ENCODE peak calls at places on chromosomes 11 and 22, in eight cellular contexts. One of them, this sample, is unnamed.

GRCh38 chr11:64726211-64726641 is 3.2 kb upstream of the NRXN2 start:
- DNase-seq in spleen: peak; percentile 69
- DNase-seq in stomach: no peak
- DNase-seq in endothelial cell of umbilical vein: no peak
- DNase-seq in uterus: no peak
- DNase-seq in transverse colon: no peak
- DNase-seq in K562: no peak
- DNase-seq in tibial nerve: no peak
- DNase-seq in this sample: no peak

GRCh38 chr11:10858505-10859360 is 880 bp upstream of the ZBED5 start:
- DNase-seq in spleen: peak; percentile 92
- DNase-seq in stomach: peak; percentile 65
- DNase-seq in endothelial cell of umbilical vein: peak; percentile 63
- DNase-seq in uterus: peak; percentile 63
- DNase-seq in transverse colon: peak; percentile 70
- DNase-seq in K562: peak; percentile 33
- DNase-seq in tibial nerve: peak; percentile 36
- DNase-seq in this sample: peak; percentile 65

GRCh38 chr11:63761173-63761572 is 7.4 kb downstream of the ZFTA start:
- DNase-seq in spleen: no peak
- DNase-seq in stomach: no peak
- DNase-seq in endothelial cell of umbilical vein: no peak
- DNase-seq in uterus: no peak
- DNase-seq in transverse colon: no peak
- DNase-seq in K562: no peak
- DNase-seq in tibial nerve: no peak
- DNase-seq in this sample: no peak

GRCh38 chr11:111585371-111585770 is 16.9 kb upstream of the SIK2 start:
- DNase-seq in spleen: no peak
- DNase-seq in stomach: no peak
- DNase-seq in endothelial cell of umbilical vein: peak; percentile 64
- DNase-seq in uterus: no peak
- DNase-seq in transverse colon: no peak
- DNase-seq in K562: no peak
- DNase-seq in tibial nerve: no peak
- DNase-seq in this sample: no peak

GRCh38 chr11:73308963-73309960 is 1.2 kb downstream of the ARHGEF17 start:
- DNase-seq in spleen: peak; percentile 91
- DNase-seq in stomach: peak; percentile 91
- DNase-seq in endothelial cell of umbilical vein: peak; percentile 92
- DNase-seq in uterus: peak; percentile 90
- DNase-seq in transverse colon: peak; percentile 84
- DNase-seq in K562: peak; percentile 36
- DNase-seq in tibial nerve: peak; percentile 89
- DNase-seq in this sample: peak; percentile 76

GRCh38 chr22:42623301-42623751 is 8.6 kb upstream of the POLDIP3 start:
- DNase-seq in spleen: peak; percentile 84
- DNase-seq in stomach: peak; percentile 78
- DNase-seq in endothelial cell of umbilical vein: no peak
- DNase-seq in uterus: no peak
- DNase-seq in transverse colon: peak; percentile 86
- DNase-seq in K562: no peak
- DNase-seq in tibial nerve: no peak
- DNase-seq in this sample: no peak

GRCh38 chr11:61193596-61193995 is 9.7 kb upstream of the PGA3 start:
- DNase-seq in spleen: no peak
- DNase-seq in stomach: peak; percentile 80
- DNase-seq in endothelial cell of umbilical vein: no peak
- DNase-seq in uterus: peak; percentile 17
- DNase-seq in transverse colon: no peak
- DNase-seq in K562: no peak
- DNase-seq in tibial nerve: no peak
- DNase-seq in this sample: no peak

GRCh38 chr11:86461892-86462291 is 87.2 kb downstream of the CCDC81 start:
- DNase-seq in spleen: no peak
- DNase-seq in stomach: no peak
- DNase-seq in endothelial cell of umbilical vein: no peak
- DNase-seq in uterus: no peak
- DNase-seq in transverse colon: no peak
- DNase-seq in K562: no peak
- DNase-seq in tibial nerve: no peak
- DNase-seq in this sample: no peak

GRCh38 chr11:97607301-97608000 is 1217.6 kb downstream of the JRKL start:
- DNase-seq in spleen: no peak
- DNase-seq in stomach: no peak
- DNase-seq in endothelial cell of umbilical vein: no peak
- DNase-seq in uterus: no peak
- DNase-seq in transverse colon: no peak
- DNase-seq in K562: no peak
- DNase-seq in tibial nerve: no peak
- DNase-seq in this sample: no peak

GRCh38 chr22:32378703-32379272 is 21.1 kb downstream of the RFPL3 start:
- DNase-seq in spleen: no peak
- DNase-seq in stomach: no peak
- DNase-seq in endothelial cell of umbilical vein: peak; percentile 62
- DNase-seq in uterus: no peak
- DNase-seq in transverse colon: peak; percentile 22
- DNase-seq in K562: peak; percentile 74
- DNase-seq in tibial nerve: no peak
- DNase-seq in this sample: no peak

GRCh38 chr11:1048375-1049070 is 12.0 kb upstream of the MUC6 start:
- DNase-seq in spleen: no peak
- DNase-seq in stomach: no peak
- DNase-seq in endothelial cell of umbilical vein: no peak
- DNase-seq in uterus: no peak
- DNase-seq in transverse colon: no peak
- DNase-seq in K562: no peak
- DNase-seq in tibial nerve: no peak
- DNase-seq in this sample: no peak

GRCh38 chr22:41841085-41841712 is 8.3 kb downstream of the SREBF2 start:
- DNase-seq in spleen: no peak
- DNase-seq in stomach: peak; percentile 60
- DNase-seq in endothelial cell of umbilical vein: no peak
- DNase-seq in uterus: no peak
- DNase-seq in transverse colon: peak; percentile 52
- DNase-seq in K562: no peak
- DNase-seq in tibial nerve: no peak
- DNase-seq in this sample: no peak

GRCh38 chr11:69355346-69355940 is 61.5 kb downstream of the MYEOV start:
- DNase-seq in spleen: no peak
- DNase-seq in stomach: peak; percentile 15
- DNase-seq in endothelial cell of umbilical vein: no peak
- DNase-seq in uterus: no peak
- DNase-seq in transverse colon: no peak
- DNase-seq in K562: no peak
- DNase-seq in tibial nerve: no peak
- DNase-seq in this sample: no peak

GRCh38 chr22:47279337-47279736 is 516.9 kb downstream of the TBC1D22A start:
- DNase-seq in spleen: no peak
- DNase-seq in stomach: no peak
- DNase-seq in endothelial cell of umbilical vein: no peak
- DNase-seq in uterus: no peak
- DNase-seq in transverse colon: no peak
- DNase-seq in K562: no peak
- DNase-seq in tibial nerve: no peak
- DNase-seq in this sample: no peak

GRCh38 chr22:29690481-29690880 is 29.3 kb upstream of the CABP7 start:
- DNase-seq in spleen: no peak
- DNase-seq in stomach: no peak
- DNase-seq in endothelial cell of umbilical vein: no peak
- DNase-seq in uterus: no peak
- DNase-seq in transverse colon: no peak
- DNase-seq in K562: no peak
- DNase-seq in tibial nerve: no peak
- DNase-seq in this sample: no peak
- TF ChIP-seq POLR2A in spleen: no peak
- TF ChIP-seq POLR2A in stomach: no peak
- TF ChIP-seq POLR2A in endothelial cell of umbilical vein: no peak
- TF ChIP-seq POLR2A in uterus: no peak
- TF ChIP-seq POLR2A in transverse colon: no peak
- TF ChIP-seq POLR2A in K562: no peak
- TF ChIP-seq POLR2A in tibial nerve: no peak
- TF ChIP-seq POLR2A in this sample: no peak

GRCh38 chr11:117816846-117817212 is 7.7 kb downstream of the FXYD2 start:
- DNase-seq in spleen: no peak
- DNase-seq in stomach: no peak
- DNase-seq in endothelial cell of umbilical vein: no peak
- DNase-seq in uterus: no peak
- DNase-seq in transverse colon: no peak
- DNase-seq in K562: no peak
- DNase-seq in tibial nerve: no peak
- DNase-seq in this sample: no peak

GRCh38 chr11:117820071-117820470 is 4.5 kb downstream of the FXYD2 start:
- DNase-seq in spleen: no peak
- DNase-seq in stomach: no peak
- DNase-seq in endothelial cell of umbilical vein: no peak
- DNase-seq in uterus: no peak
- DNase-seq in transverse colon: peak; percentile 48
- DNase-seq in K562: no peak
- DNase-seq in tibial nerve: no peak
- DNase-seq in this sample: no peak

GRCh38 chr11:117817213-117818035 is 7.1 kb downstream of the FXYD2 start:
- DNase-seq in spleen: peak; percentile 94
- DNase-seq in stomach: peak; percentile 79
- DNase-seq in endothelial cell of umbilical vein: peak; percentile 88
- DNase-seq in uterus: peak; percentile 84
- DNase-seq in transverse colon: peak; percentile 88
- DNase-seq in K562: peak; percentile 76
- DNase-seq in tibial nerve: peak; percentile 73
- DNase-seq in this sample: peak; percentile 79

GRCh38 chr11:117819096-117820040 is 5.2 kb downstream of the FXYD2 start:
- DNase-seq in spleen: no peak
- DNase-seq in stomach: peak; percentile 66
- DNase-seq in endothelial cell of umbilical vein: peak; percentile 80
- DNase-seq in uterus: peak; percentile 53
- DNase-seq in transverse colon: peak; percentile 76
- DNase-seq in K562: peak; percentile 61
- DNase-seq in tibial nerve: no peak
- DNase-seq in this sample: peak; percentile 77

DNA sequence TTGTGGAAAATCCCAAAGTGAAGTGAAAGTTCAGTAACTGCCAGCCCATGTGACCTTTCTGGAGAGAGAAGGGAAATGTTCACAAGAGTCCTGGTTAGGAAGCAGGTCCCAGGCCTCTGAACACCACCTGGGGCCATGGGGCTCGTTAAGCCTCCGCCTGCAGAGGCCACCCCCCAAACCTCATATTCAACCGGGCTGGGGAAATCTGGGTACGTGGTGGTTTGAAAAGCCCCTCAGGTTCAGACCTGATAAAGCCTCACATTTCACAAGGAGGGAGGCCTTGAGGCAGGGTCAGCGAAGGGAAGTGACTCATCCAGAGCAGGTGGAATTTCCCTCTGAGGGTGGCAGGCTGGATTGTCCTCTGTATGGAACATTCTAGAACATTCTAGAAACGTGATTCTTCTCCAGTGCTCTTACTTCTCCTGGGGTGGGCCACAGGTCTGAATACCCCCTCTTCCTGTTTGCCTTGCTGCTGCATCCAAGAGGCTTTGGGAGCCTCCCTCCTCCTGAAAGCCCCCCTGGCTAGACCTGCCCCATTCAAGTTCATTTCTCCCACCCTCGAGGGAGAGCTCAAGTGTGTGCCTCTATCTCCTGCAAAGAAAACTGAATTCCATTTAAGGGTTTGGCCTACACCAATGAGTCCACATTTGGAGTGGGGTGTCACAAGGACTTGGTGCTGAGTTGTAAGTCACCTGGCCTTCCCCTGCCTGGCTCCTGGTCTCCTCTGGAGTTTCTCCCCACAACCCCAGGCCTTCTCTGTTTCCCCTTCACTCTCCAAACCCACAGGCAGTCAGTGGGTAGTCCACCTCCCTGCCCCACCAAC is 6.3 kb downstream of the FXYD2 start:
- DNase-seq in spleen: no peak
- DNase-seq in stomach: no peak
- DNase-seq in endothelial cell of umbilical vein: peak; percentile 73
- DNase-seq in uterus: no peak
- DNase-seq in transverse colon: no peak
- DNase-seq in K562: no peak
- DNase-seq in tibial nerve: no peak
- DNase-seq in this sample: no peak
- H3K4me1 ChIP-seq in spleen: peaks cover 64% of the 10 kb centered on the region
- H3K4me1 ChIP-seq in stomach: peaks cover 48% of the 10 kb centered on the region
- H3K4me1 ChIP-seq in endothelial cell of umbilical vein: peaks cover 19% of the 10 kb centered on the region
- H3K4me1 ChIP-seq in uterus: peaks cover 6% of the 10 kb centered on the region
- H3K4me1 ChIP-seq in transverse colon: peaks cover 46% of the 10 kb centered on the region
- H3K4me1 ChIP-seq in K562: peaks cover 30% of the 10 kb centered on the region
- H3K4me1 ChIP-seq in tibial nerve: peaks cover 4% of the 10 kb centered on the region
- H3K4me1 ChIP-seq in this sample: peaks cover 65% of the 10 kb centered on the region

DNA sequence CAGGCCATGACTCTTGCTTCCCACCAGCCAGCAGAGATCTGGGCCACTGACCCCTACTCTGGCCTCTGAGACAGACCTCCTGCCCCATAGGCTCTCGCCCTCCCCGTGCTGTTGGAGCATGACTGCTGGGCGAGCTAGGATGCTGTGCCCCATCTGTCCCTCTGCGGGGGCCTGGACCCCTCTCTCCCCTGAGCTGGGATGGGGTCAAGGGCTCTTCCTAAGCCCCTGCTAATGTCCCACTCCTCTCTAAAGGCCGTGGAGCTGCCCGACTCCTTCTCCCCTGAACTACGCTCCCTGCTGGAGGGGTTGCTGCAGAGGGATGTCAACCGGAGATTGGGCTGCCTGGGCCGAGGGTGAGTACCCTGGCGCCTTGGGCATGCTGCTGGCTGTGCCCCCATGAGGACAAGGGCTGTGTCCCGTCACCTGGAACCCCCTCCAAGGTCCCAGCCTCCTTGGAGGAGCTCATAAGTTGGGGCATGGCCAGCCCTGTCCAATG is 6.2 kb upstream of the ANKRD13D start:
- DNase-seq in spleen: peak; percentile 79
- DNase-seq in stomach: no peak
- DNase-seq in endothelial cell of umbilical vein: no peak
- DNase-seq in uterus: no peak
- DNase-seq in transverse colon: no peak
- DNase-seq in K562: no peak
- DNase-seq in tibial nerve: no peak
- DNase-seq in this sample: no peak
- H3K4me3 ChIP-seq in spleen: no peak overlapping the region
- H3K4me3 ChIP-seq in stomach: no peak overlapping the region
- H3K4me3 ChIP-seq in endothelial cell of umbilical vein: no peak overlapping the region
- H3K4me3 ChIP-seq in uterus: no peak overlapping the region
- H3K4me3 ChIP-seq in transverse colon: no peak overlapping the region
- H3K4me3 ChIP-seq in K562: no peak overlapping the region
- H3K4me3 ChIP-seq in tibial nerve: no peak overlapping the region
- H3K4me3 ChIP-seq in this sample: no peak overlapping the region

DNA sequence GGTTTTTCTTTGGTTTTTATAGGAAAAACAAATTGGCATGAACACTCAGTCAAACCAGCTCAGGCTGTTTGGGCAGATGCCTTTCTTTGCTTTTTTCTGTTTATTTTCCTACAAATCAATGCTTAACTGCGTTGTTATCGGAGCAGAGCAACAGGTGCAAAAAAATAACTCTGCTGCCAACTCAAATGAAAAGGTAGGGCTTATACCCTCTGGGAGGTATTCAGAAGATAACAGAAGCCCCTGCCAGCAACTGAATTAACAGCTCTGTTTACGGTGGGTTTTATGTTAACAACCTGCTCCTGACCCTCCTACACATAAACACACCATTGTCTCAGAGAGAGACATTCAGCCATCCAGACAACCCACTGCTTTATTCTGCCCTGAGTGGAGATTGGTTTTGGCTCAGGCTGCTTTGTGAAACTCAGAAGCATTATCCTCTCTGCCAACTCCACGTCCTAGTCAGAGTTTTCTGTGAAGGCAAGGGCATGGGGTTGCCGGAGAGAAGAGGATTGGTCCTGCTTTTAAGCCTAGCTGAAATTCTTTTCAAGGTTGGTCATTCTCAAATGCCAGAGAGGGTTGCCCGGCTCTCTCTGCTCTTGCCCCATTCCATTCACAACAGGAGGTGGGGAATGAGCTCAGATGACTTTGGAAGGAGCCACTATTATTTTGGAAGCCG is 11.3 kb downstream of the EHF start:
- DNase-seq in spleen: no peak
- DNase-seq in stomach: peak; percentile 59
- DNase-seq in endothelial cell of umbilical vein: no peak
- DNase-seq in uterus: no peak
- DNase-seq in transverse colon: no peak
- DNase-seq in K562: no peak
- DNase-seq in tibial nerve: no peak
- DNase-seq in this sample: peak; percentile 71
- TF ChIP-seq POLR2A in spleen: no peak
- TF ChIP-seq POLR2A in stomach: no peak
- TF ChIP-seq POLR2A in endothelial cell of umbilical vein: no peak
- TF ChIP-seq POLR2A in uterus: no peak
- TF ChIP-seq POLR2A in transverse colon: no peak
- TF ChIP-seq POLR2A in K562: no peak
- TF ChIP-seq POLR2A in tibial nerve: no peak
- TF ChIP-seq POLR2A in this sample: peak; percentile 79